ENCODE peak calls at places on chromosomes 1 and 21, in seven cellular contexts. V is kidney; I is GM04504; M is activated gamma-delta T cell treated with Interleukin-2 at 50 U/mL for 16 hours; H is mucosa of descending colon; P is stimulated activated CD4-positive, alpha-beta T cell treated with anti-CD3 and anti-CD28 coated beads, Interleukin-12 subunit alpha, Interleukin-12 subunit beta, amount 100 ng/mL, for 4 hours; K is tibial artery. Z is an unnamed sample.

GRCh38 chr1:17011439-17012307 is at the start of gene ATP13A2:
- DNase-seq in V (peak; percentile 90), H (peak; percentile 91), I (no peak), M (peak; percentile 78), K (peak; percentile 70), P (peak; percentile 83), Z (peak; percentile 82)

GRCh38 chr1:180080439-180080838 is 74.2 kb upstream of the QSOX1 start:
- DNase-seq in V (no peak), P (no peak), K (no peak), H (no peak), I (no peak), M (no peak), Z (no peak)

GRCh38 chr1:156581661-156582387 is 2.3 kb downstream of the TTC24 start:
- DNase-seq in H (peak; percentile 22), K (no peak), P (no peak), I (no peak), V (no peak), M (peak; percentile 70), Z (peak; percentile 56)

GRCh38 chr1:234519506-234519905 is 40.5 kb upstream of the TARBP1 start:
- DNase-seq in H (no peak), V (no peak), P (no peak), I (no peak), M (no peak), K (no peak), Z (no peak)

GRCh38 chr21:42460391-42461184 is 35.4 kb downstream of the RSPH1 start:
- DNase-seq in M (no peak), V (peak; percentile 91), K (no peak), H (peak; percentile 63), P (peak; percentile 18), I (no peak), Z (no peak)

GRCh38 chr1:32240140-32240951 is 6.7 kb upstream of the FAM167B start:
- DNase-seq in H (peak; percentile 87), I (no peak), P (peak; percentile 48), K (peak; percentile 69), M (peak; percentile 63), V (peak; percentile 93), Z (no peak)

GRCh38 chr21:46048926-46049889 is 48.7 kb upstream of the COL6A2 start:
- DNase-seq in M (no peak), P (no peak), H (peak; percentile 64), V (peak; percentile 95), K (peak; percentile 92), I (peak; percentile 100), Z (no peak)

GRCh38 chr1:20678599-20678998 is 17.4 kb upstream of the DDOST start:
- DNase-seq in I (no peak), V (no peak), P (no peak), M (no peak), K (no peak), H (no peak), Z (no peak)

GRCh38 chr1:215992620-215993019 is 425.5 kb downstream of the KCTD3 start:
- DNase-seq in H (no peak), I (peak; percentile 28), M (no peak), V (no peak), P (no peak), K (no peak), Z (no peak)

GRCh38 chr1:72827285-72827684 is 544.9 kb upstream of the NEGR1 start:
- DNase-seq in I (no peak), M (no peak), K (no peak), V (no peak), H (no peak), P (no peak), Z (no peak)

GRCh38 chr1:159612211-159612885 is 24.7 kb downstream of the APCS start:
- DNase-seq in V (no peak), H (no peak), M (no peak), K (no peak), P (no peak), I (no peak), Z (no peak)

GRCh38 chr1:41383094-41383852 is 22.0 kb downstream of the FOXO6 start:
- DNase-seq in P (no peak), H (no peak), I (no peak), M (peak; percentile 34), V (no peak), K (peak; percentile 52), Z (no peak)

GRCh38 chr1:183942933-183943693 is 94.4 kb downstream of the COLGALT2 start:
- DNase-seq in H (no peak), I (peak; percentile 60), P (no peak), V (no peak), K (no peak), M (no peak), Z (no peak)

GRCh38 chr1:200279810-200280411 is 129.9 kb downstream of the ZNF281 start:
- DNase-seq in K (peak; percentile 28), M (peak; percentile 12), V (no peak), H (no peak), P (no peak), I (no peak), Z (no peak)

GRCh38 chr1:231931146-231931545 is 304.6 kb downstream of the DISC1 start:
- DNase-seq in V (no peak), P (no peak), H (no peak), K (no peak), M (no peak), I (no peak), Z (no peak)

GRCh38 chr1:62288669-62289068 is 30.6 kb downstream of the KANK4 start:
- DNase-seq in K (no peak), P (no peak), I (no peak), H (no peak), M (no peak), V (no peak), Z (no peak)

GRCh38 chr1:109640285-109640865 is 15.5 kb upstream of the GSTM4 start:
- DNase-seq in H (peak; percentile 93), V (no peak), M (peak; percentile 92), P (peak; percentile 94), I (no peak), K (peak; percentile 85), Z (peak; percentile 78)

GRCh38 chr21:45035477-45035848 is 38.9 kb upstream of the ADARB1 start:
- DNase-seq in H (no peak), I (no peak), P (no peak), K (peak; percentile 19), V (no peak), M (no peak), Z (no peak)

GRCh38 chr1:147117109-147117508 is 55.2 kb downstream of the PRKAB2 start:
- DNase-seq in V (no peak), H (no peak), I (no peak), P (no peak), K (no peak), M (no peak), Z (no peak)

GRCh38 chr21:32776743-32777142 is 5.2 kb upstream of the PAXBP1 start:
- DNase-seq in K (no peak), M (no peak), V (no peak), I (no peak), H (no peak), P (no peak), Z (no peak)

GRCh38 chr1:58982259-58982998 is 198.6 kb upstream of the JUN start:
- DNase-seq in H (no peak), V (no peak), P (no peak), I (peak; percentile 23), M (no peak), K (no peak), Z (no peak)

GRCh38 chr21:43825936-43826622 is 36.7 kb downstream of the RRP1 start:
- DNase-seq in H (no peak), P (no peak), V (peak; percentile 73), K (no peak), I (no peak), M (no peak), Z (no peak)

GRCh38 chr21:32728455-32729237 is 833 bp upstream of the SYNJ1 start:
- DNase-seq in K (no peak), V (no peak), M (no peak), I (no peak), P (no peak), H (no peak), Z (no peak)

GRCh38 chr21:25501996-25502665 is 105.2 kb downstream of the MRPL39 start:
- DNase-seq in V (no peak), H (no peak), I (no peak), P (peak; percentile 38), K (no peak), M (no peak), Z (peak; percentile 43)

GRCh38 chr21:42505090-42505726 is 8.4 kb upstream of the SLC37A1 start:
- DNase-seq in M (no peak), I (no peak), P (no peak), H (no peak), K (no peak), V (no peak), Z (no peak)

GRCh38 chr1:10761503-10762152 is 34.8 kb downstream of the CASZ1 start:
- DNase-seq in P (no peak), V (peak; percentile 82), M (no peak), I (no peak), H (peak; percentile 76), K (no peak), Z (no peak)

GRCh38 chr1:248793592-248793991 is 32.1 kb downstream of the SH3BP5L start:
- DNase-seq in I (no peak), P (no peak), V (no peak), H (no peak), M (no peak), K (no peak), Z (no peak)

GRCh38 chr1:115056395-115056798 is 26.8 kb downstream of the TSHB start:
- DNase-seq in V (peak; percentile 74), K (no peak), H (peak; percentile 36), I (no peak), P (no peak), M (no peak), Z (no peak)

GRCh38 chr1:230792691-230793462 is 45.7 kb downstream of the CAPN9 start:
- DNase-seq in I (no peak), V (no peak), M (no peak), P (no peak), H (no peak), K (no peak), Z (no peak)

GRCh38 chr1:155131846-155132245 is 3.8 kb upstream of the SLC50A1 start:
- DNase-seq in H (no peak), P (no peak), M (no peak), K (no peak), I (no peak), V (no peak), Z (no peak)

GRCh38 chr1:223707270-223708000 is 4.9 kb upstream of the CAPN2 start:
- DNase-seq in V (peak; percentile 84), H (peak; percentile 74), I (peak; percentile 97), P (no peak), M (no peak), K (peak; percentile 86), Z (no peak)

GRCh38 chr1:212315907-212316306 is 30.7 kb downstream of the PPP2R5A start:
- DNase-seq in K (no peak), V (no peak), M (no peak), H (no peak), P (no peak), I (no peak), Z (no peak)